ENCODE peak calls at places on chromosomes 7 and 10, in six cellular contexts. I is mesendoderm, D is neuronal stem cell, Y is IMR-90, S is mesenchymal stem cell, G is H1. X is an unnamed sample.
A peak's percentile ranks its signal among the peaks of the same experiment; 100 is the strongest.

GRCh38 chr7:68176974-68177373 is 1180.3 kb downstream of the TYW1 start:
- DNase-seq in G (peak; percentile 75), I (peak; percentile 93), D (peak; percentile 67), S (peak; percentile 1), Y (peak; percentile 18), X (peak; percentile 74)

GRCh38 chr7:38546763-38547162 is 84.4 kb downstream of the AMPH start:
- DNase-seq in G (no peak), S (no peak), D (no peak), I (no peak), Y (no peak), X (no peak)

GRCh38 chr10:88256013-88256680 is 327.0 kb downstream of the RNLS start:
- DNase-seq in Y (no peak), G (no peak), I (no peak), D (no peak), S (no peak), X (no peak)

GRCh38 chr10:89088901-89089300 is 98.3 kb downstream of the FAS start:
- DNase-seq in I (no peak), D (no peak), G (no peak), S (peak; percentile 20), Y (peak; percentile 81), X (no peak)

GRCh38 chr10:66822801-66823200 is 103.0 kb upstream of the LRRTM3 start:
- DNase-seq in D (peak; percentile 51), S (no peak), I (peak; percentile 12), G (no peak), Y (no peak), X (no peak)

GRCh38 chr10:89520711-89521110 is 14.7 kb downstream of the SLC16A12 start:
- DNase-seq in D (no peak), Y (no peak), G (no peak), S (no peak), I (no peak), X (no peak)

GRCh38 chr10:92737484-92737883 is 47.7 kb downstream of the HHEX start:
- DNase-seq in Y (no peak), D (no peak), I (no peak), S (no peak), G (no peak), X (no peak)

GRCh38 chr10:19847321-19847720 is 31.1 kb downstream of the PLXDC2 start:
- DNase-seq in Y (peak; percentile 59), D (no peak), S (peak; percentile 61), G (no peak), I (peak; percentile 49), X (peak; percentile 90)

GRCh38 chr7:103539875-103540274 is 93.9 kb upstream of the SLC26A5 start:
- DNase-seq in G (no peak), D (no peak), I (no peak), Y (no peak), S (no peak), X (no peak)

GRCh38 chr10:104104926-104105325 is 17.0 kb upstream of the SFR1 start:
- DNase-seq in D (no peak), Y (peak; percentile 44), I (no peak), G (no peak), S (no peak), X (no peak)

DNA sequence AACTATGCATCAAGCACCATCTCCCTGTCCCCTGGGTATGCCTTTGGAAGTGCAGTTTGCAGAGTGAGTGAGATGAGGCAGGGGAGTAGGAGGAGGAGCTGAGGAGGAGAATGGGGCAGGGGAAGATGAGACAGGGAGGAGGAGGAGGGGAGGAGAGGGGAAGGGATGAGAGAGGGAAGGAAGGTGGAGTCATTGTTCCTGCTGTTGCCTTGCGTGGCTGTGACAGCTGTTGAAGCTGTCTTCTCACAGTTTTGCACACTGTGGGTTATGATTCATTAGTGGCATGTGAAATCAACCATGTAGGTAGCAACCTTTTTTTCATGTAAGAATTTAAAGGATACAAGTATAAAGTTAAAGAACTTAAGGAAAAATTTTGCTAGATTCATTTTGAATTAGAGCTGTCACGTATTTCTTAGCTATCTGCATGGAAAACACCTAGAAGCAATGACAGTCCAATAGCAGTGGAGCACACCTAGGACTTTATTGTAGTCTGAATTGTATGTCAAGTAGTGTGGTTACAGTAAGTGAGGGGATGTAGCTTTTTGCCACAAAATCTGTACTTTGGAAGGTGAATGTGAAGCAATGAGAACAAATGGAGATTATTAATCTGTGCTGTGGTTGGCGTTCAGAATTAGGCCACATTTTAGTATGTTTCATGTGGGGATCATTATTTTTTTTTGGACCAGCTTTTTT is 21.7 kb downstream of the CCM2 start:
- DNase-seq in I (peak; percentile 14), Y (peak; percentile 72), S (peak; percentile 62), D (no peak), G (no peak), X (no peak)
- H4K8ac ChIP-seq in I (no peak overlapping the region), Y (no peak overlapping the region), S (no peak overlapping the region), D (no peak overlapping the region), G (no peak overlapping the region), X (no peak overlapping the region)

GRCh38 chr10:5697342-5697741 is 12.7 kb downstream of the TASOR2 start:
- DNase-seq in I (peak; percentile 51), G (no peak), S (no peak), Y (no peak), D (no peak), X (no peak)

GRCh38 chr10:5688587-5688986 is 3.9 kb downstream of the TASOR2 start:
- DNase-seq in D (no peak), Y (no peak), G (no peak), I (no peak), S (no peak), X (no peak)

GRCh38 chr10:5694573-5694972 is 9.9 kb downstream of the TASOR2 start:
- DNase-seq in D (no peak), S (no peak), I (no peak), Y (no peak), G (no peak), X (no peak)

GRCh38 chr10:5691786-5692185 is 7.1 kb downstream of the TASOR2 start:
- DNase-seq in S (no peak), D (no peak), Y (no peak), I (no peak), G (no peak), X (no peak)

GRCh38 chr10:5692476-5693358 is 8.1 kb downstream of the TASOR2 start:
- DNase-seq in G (peak; percentile 23), S (peak; percentile 81), Y (peak; percentile 19), D (peak; percentile 51), I (peak; percentile 83), X (peak; percentile 47)
- H3K18ac ChIP-seq in G (peak overlapping the region; percentile 15), S (peak overlapping the region; percentile 72), Y (peak overlapping the region; percentile 60), D (peak overlapping the region; percentile 81), I (peak overlapping the region; percentile 88), X (peak overlapping the region; percentile 48)

GRCh38 chr7:69282941-69283340 is 315.3 kb upstream of the AUTS2 start:
- DNase-seq in G (no peak), D (no peak), S (no peak), I (no peak), Y (no peak), X (no peak)
- H3K4me3 ChIP-seq in G (no peak overlapping the region), D (no peak overlapping the region), S (peak overlapping the region; percentile 19), I (no peak overlapping the region), Y (no peak overlapping the region), X (no peak overlapping the region)

GRCh38 chr10:133030791-133031190 is 56.9 kb upstream of the ADGRA1 start:
- DNase-seq in S (no peak), Y (no peak), G (no peak), D (peak; percentile 40), I (peak; percentile 40), X (peak; percentile 42)

GRCh38 chr10:133033742-133034048 is 54.0 kb upstream of the ADGRA1 start:
- DNase-seq in I (no peak), D (no peak), Y (no peak), G (no peak), S (no peak), X (no peak)

GRCh38 chr10:133031541-133032125 is 56.1 kb upstream of the ADGRA1 start:
- DNase-seq in S (no peak), D (no peak), Y (no peak), I (no peak), G (no peak), X (no peak)

GRCh38 chr10:133032976-133033741 is 54.6 kb upstream of the ADGRA1 start:
- DNase-seq in I (no peak), D (no peak), S (no peak), Y (no peak), G (no peak), X (no peak)

GRCh38 chr10:133032231-133032630 is 55.5 kb upstream of the ADGRA1 start:
- DNase-seq in G (no peak), Y (no peak), D (no peak), I (no peak), S (no peak), X (no peak)
- H4K8ac ChIP-seq in G (no peak overlapping the region), Y (no peak overlapping the region), D (no peak overlapping the region), I (no peak overlapping the region), S (no peak overlapping the region), X (no peak overlapping the region)

GRCh38 chr7:18312482-18312881 is 183.1 kb upstream of the HDAC9 start:
- DNase-seq in I (peak; percentile 16), D (no peak), G (no peak), S (no peak), Y (no peak), X (no peak)

GRCh38 chr7:18305866-18306265 is 189.7 kb upstream of the HDAC9 start:
- DNase-seq in G (no peak), I (no peak), Y (no peak), S (no peak), D (no peak), X (no peak)

GRCh38 chr7:18306696-18307095 is 188.9 kb upstream of the HDAC9 start:
- DNase-seq in D (no peak), S (no peak), I (no peak), G (no peak), Y (no peak), X (peak; percentile 66)

GRCh38 chr7:18313970-18314369 is 181.6 kb upstream of the HDAC9 start:
- DNase-seq in G (no peak), D (no peak), Y (no peak), I (peak; percentile 84), S (no peak), X (peak; percentile 68)

DNA sequence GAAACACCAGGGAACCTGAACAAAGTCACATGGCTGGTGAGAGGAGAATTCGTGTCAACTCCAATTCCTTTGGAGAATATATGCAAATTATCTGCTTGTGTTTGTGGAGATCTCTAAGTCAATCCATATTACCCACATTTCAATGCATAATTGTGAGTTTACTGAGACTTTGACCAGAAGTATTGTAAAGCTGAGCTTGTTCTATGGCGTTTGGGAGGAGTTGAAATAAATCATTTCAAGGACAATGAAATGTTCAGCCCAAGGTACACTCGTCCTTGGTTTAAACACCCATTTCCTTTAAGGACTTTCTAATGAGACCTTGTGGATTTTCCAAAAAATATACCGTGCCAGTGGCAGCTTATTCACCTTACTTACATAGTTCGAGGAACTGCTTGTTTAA is 186.6 kb upstream of the HDAC9 start:
- DNase-seq in S (no peak), I (no peak), D (no peak), Y (no peak), G (no peak), X (no peak)
- H3K18ac ChIP-seq in S (no peak overlapping the region), I (no peak overlapping the region), D (no peak overlapping the region), Y (peak overlapping the region; percentile 24), G (no peak overlapping the region), X (no peak overlapping the region)

X was measured in trophoblast cell.